ENCODE peak calls at places on chromosome 6, in seven cellular contexts. I, Z, A, U, H, D and Y are unnamed samples.

GRCh38 chr6:43199912-43200311 is 17.9 kb downstream of the CUL9 start:
- DNase-seq in Z (no peak), A (no peak), D (no peak), U (no peak), H (no peak), I (no peak), Y (no peak)

GRCh38 chr6:21186479-21187055 is 407.0 kb upstream of the SOX4 start:
- DNase-seq in U (no peak), A (no peak), D (no peak), I (peak; percentile 38), Z (no peak), H (no peak), Y (no peak)

GRCh38 chr6:21826031-21826430 is 232.5 kb downstream of the SOX4 start:
- DNase-seq in I (peak; percentile 42), H (peak; percentile 53), A (peak; percentile 46), Z (peak; percentile 59), D (peak; percentile 39), U (peak; percentile 55), Y (peak; percentile 93)

GRCh38 chr6:161444464-161444863 is 170.6 kb upstream of the AGPAT4 start:
- DNase-seq in Z (peak; percentile 49), A (peak; percentile 52), H (peak; percentile 41), I (peak; percentile 24), D (no peak), U (no peak), Y (peak; percentile 50)

GRCh38 chr6:134537146-134537555 is 219.2 kb upstream of the SGK1 start:
- DNase-seq in A (peak; percentile 54), I (peak; percentile 97), H (peak; percentile 75), D (no peak), Z (no peak), U (no peak), Y (peak; percentile 71)

GRCh38 chr6:142242269-142242668 is 59.5 kb upstream of the ADGRG6 start:
- DNase-seq in Z (no peak), A (peak; percentile 95), U (no peak), H (no peak), I (peak; percentile 64), D (no peak), Y (peak; percentile 13)

GRCh38 chr6:21679761-21680265 is 86.3 kb downstream of the SOX4 start:
- DNase-seq in Z (no peak), A (peak; percentile 92), U (no peak), H (peak; percentile 63), I (peak; percentile 88), D (no peak), Y (peak; percentile 79)

GRCh38 chr6:154614101-154614500 is 103.6 kb upstream of the CNKSR3 start:
- DNase-seq in D (no peak), U (no peak), A (no peak), Z (no peak), H (peak; percentile 62), I (peak; percentile 22), Y (no peak)

DNA sequence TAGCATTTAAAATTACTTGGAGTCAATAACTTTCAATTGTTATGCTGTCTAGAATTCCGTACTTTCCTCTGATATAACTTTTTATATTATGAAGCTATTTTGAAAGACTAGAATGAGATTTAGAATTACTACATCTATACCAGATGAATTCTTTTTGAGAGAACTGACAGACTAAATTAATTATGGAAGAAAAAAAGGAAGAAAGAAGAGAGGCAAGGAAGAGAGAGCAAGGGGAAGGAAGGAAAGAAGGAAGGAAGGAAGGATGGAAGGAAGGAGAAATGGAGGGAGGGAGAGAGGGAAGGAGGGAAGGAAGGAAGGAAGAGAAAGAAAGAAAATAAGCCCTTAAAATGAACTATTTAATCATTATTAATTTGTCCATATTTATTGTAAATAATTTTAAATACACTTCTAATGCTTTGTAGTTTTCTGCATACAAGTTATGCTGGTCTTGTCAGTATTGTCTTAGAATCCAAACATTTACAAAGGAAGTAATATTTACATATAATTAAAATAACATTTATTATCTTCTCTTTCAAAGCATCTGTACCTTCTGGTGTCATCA is 280.4 kb upstream of the HSF2 start:
- DNase-seq in Z (no peak), I (no peak), D (no peak), H (no peak), A (no peak), U (no peak), Y (no peak)
- H3K23ac ChIP-seq in Z (no peak overlapping the region), I (no peak overlapping the region), D (no peak overlapping the region), H (no peak overlapping the region), A (no peak overlapping the region), U (no peak overlapping the region), Y (no peak overlapping the region)

DNA sequence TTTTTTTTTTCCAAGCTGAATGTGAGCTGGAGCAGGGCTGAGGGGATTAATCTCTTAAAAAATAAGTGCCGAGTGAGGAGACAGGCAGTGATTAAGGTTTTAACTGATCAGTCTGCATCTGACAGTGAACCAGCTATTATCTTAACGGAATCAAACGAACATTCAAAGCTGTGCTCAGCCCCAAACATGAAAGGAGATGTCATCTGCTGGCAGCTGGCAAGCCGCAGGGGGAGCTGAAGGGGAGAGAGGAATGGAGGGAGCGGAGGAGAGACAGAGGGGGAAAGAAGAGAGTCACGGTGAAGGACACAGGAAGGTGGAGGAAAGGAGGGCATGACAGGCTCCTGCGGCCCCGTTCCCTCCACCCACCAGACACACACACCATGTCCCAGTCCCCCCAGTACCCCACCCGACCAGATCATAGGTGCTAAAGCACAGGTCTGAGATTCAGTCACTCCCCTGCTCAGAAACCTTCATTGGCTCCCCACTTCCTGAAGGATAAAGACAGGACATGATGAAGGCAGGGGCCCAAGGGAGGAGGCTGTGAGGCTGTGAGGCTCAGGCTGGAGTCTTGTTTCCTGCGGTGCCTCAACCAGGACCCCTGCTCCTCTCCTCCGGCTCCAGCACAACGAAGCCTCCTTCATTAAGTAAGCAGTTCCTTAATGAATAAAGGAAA is 80.9 kb downstream of the NCR2 start:
- DNase-seq in A (no peak), Z (no peak), I (no peak), D (no peak), U (no peak), H (no peak), Y (peak; percentile 55)
- H3K27me3 ChIP-seq in A (peaks cover 61% of the 10 kb centered on the region), Z (peaks cover 71% of the 10 kb centered on the region), I (peaks cover 77% of the 10 kb centered on the region), D (peaks cover 63% of the 10 kb centered on the region), U (peaks cover 97% of the 10 kb centered on the region), H (peaks cover 97% of the 10 kb centered on the region), Y (peaks cover 50% of the 10 kb centered on the region)

GRCh38 chr6:32169211-32169610 is 4.8 kb downstream of the EGFL8 start:
- DNase-seq in Z (no peak), U (no peak), D (no peak), A (no peak), H (no peak), I (no peak), Y (no peak)

GRCh38 chr6:32170294-32170693 is 5.6 kb downstream of the AGPAT1 start:
- DNase-seq in Z (no peak), I (no peak), U (no peak), H (no peak), A (no peak), D (no peak), Y (no peak)

GRCh38 chr6:32168350-32168749 is 4.0 kb downstream of the EGFL8 start:
- DNase-seq in Z (no peak), D (no peak), I (no peak), A (no peak), H (no peak), U (no peak), Y (no peak)

GRCh38 chr6:32167761-32168262 is 3.4 kb downstream of the EGFL8 start:
- DNase-seq in D (no peak), I (no peak), Z (no peak), H (no peak), A (no peak), U (no peak), Y (peak; percentile 73)

GRCh38 chr6:32168807-32169206 is 4.4 kb downstream of the EGFL8 start:
- DNase-seq in A (no peak), D (no peak), Z (no peak), I (peak; percentile 12), H (no peak), U (no peak), Y (no peak)
- H3K79me1 ChIP-seq in A (no peaks in the 10 kb centered on the region), D (no peaks in the 10 kb centered on the region), Z (no peaks in the 10 kb centered on the region), I (peaks cover 36% of the 10 kb centered on the region), H (peaks cover 21% of the 10 kb centered on the region), U (peaks cover 7% of the 10 kb centered on the region), Y (peaks cover 12% of the 10 kb centered on the region)

DNA sequence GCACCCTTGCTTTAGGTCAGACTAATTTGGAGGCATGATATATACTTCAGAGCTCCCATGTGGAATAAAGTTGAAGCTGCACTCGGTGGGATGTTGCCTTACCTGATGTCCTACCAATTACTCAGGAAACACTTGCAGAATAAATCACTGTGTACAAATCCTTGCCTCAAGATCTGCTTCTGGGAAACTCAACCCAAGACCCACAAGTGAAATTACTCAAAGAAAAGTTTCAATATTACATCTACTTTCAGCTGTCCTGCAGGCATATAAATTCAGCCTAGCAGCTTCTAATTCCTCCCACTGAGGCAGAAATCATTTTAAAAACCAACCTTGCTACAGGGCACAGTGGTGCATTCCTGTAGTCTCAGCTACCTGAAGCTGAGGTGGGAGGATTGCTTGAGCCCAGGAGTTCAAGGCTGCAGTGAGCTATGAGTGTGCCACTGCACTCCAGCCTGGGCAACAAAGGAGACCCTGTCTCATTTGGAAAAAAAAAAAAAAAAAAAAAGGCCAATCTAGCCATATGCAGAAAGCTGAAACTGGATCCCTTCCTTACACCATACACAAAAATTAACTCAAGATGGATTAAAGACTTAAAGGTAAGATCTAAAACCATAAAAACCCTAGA is 20.7 kb upstream of the DCDC2 start:
- DNase-seq in Z (no peak), I (no peak), U (no peak), D (no peak), H (no peak), A (no peak), Y (no peak)
- H3K23ac ChIP-seq in Z (no peak overlapping the region), I (no peak overlapping the region), U (no peak overlapping the region), D (no peak overlapping the region), H (no peak overlapping the region), A (no peak overlapping the region), Y (no peak overlapping the region)

GRCh38 chr6:13163161-13163944 is 165.0 kb downstream of the TBC1D7 start:
- DNase-seq in U (no peak), H (no peak), A (no peak), I (no peak), Z (no peak), D (no peak), Y (no peak)
- H3K27me3 ChIP-seq in U (peaks cover 5% of the 10 kb centered on the region), H (no peaks in the 10 kb centered on the region), A (no peaks in the 10 kb centered on the region), I (no peaks in the 10 kb centered on the region), Z (no peaks in the 10 kb centered on the region), D (no peaks in the 10 kb centered on the region), Y (no peaks in the 10 kb centered on the region)

DNA sequence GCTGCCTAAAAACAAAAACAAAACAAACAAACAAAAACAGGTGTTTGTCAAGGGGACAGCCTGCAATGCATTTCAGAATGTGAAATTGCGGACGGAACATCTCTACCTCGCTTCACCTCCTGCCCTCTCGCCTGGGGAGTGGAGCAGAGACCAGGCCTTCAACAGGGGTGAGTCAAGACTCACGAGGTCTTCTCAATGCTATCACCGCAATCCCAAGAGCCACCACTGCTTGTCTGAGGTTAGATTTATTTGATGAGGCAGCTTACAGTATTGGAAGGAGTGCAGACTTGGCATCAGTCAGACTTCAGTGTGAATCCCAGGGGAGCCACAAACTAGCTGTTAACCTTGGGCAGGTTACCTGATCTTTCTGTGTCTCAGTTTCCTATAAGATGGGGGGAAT is 7.7 kb downstream of the GABRR1 start:
- DNase-seq in D (no peak), I (no peak), U (no peak), Z (no peak), H (no peak), A (no peak), Y (no peak)
- H3K79me1 ChIP-seq in D (no peaks in the 10 kb centered on the region), I (no peaks in the 10 kb centered on the region), U (no peaks in the 10 kb centered on the region), Z (no peaks in the 10 kb centered on the region), H (no peaks in the 10 kb centered on the region), A (no peaks in the 10 kb centered on the region), Y (no peaks in the 10 kb centered on the region)